ENCODE peak calls at places on chromosomes 12 and 14, in ten cellular contexts. R is stimulated activated CD4-positive, alpha-beta T cell treated with anti-CD3 and anti-CD28 coated beads, Interleukin-1b, Interleukin-23, amount 100 ng/mL, for 24 hours; W is GM12891; A is D341Med; S is activated naive CD8-positive, alpha-beta T cell treated with anti-CD3 and anti-CD28 coated beads, Interleukin-2, amount 50 U/mL, for 24 hours; Z is fibroblast of the conjunctiva; I is ELF-1; H is fibroblast of mammary gland; C is stimulated activated CD8-positive, alpha-beta memory T cell treated with anti-CD3 and anti-CD28 coated beads, Interleukin-2, amount 100 ng/mL, for 48 hours; Q is RPMI7951. P is an unnamed sample.

GRCh38 chr14:75453817-75454434 is 26.1 kb downstream of the JDP2 start:
- DNase-seq in R (no peak), W (peak), A (no peak), S (peak), Z (no peak), I (peak), H (no peak), C (no peak), Q (no peak), P (no peak)

GRCh38 chr14:102342238-102342637 is 20.5 kb downstream of the CINP start:
- DNase-seq in R (no peak), W (no peak), A (no peak), S (no peak), Z (no peak), I (no peak), H (no peak), C (no peak), Q (no peak), P (no peak)

GRCh38 chr14:66884149-66884548 is 305.1 kb upstream of the GARIN2 start:
- DNase-seq in R (no peak), W (no peak), A (no peak), S (no peak), Z (no peak), I (no peak), H (no peak), C (no peak), Q (no peak), P (no peak)

GRCh38 chr14:101408077-101408831 is 153.0 kb upstream of the DIO3 start:
- DNase-seq in R (no peak), W (no peak), A (no peak), S (no peak), Z (peak), I (no peak), H (peak), C (no peak), Q (no peak), P (no peak)

GRCh38 chr12:203462-204260 is 10.3 kb downstream of the SLC6A12 start:
- DNase-seq in R (no peak), W (no peak), A (peak), S (no peak), Z (no peak), I (no peak), H (no peak), C (no peak), Q (no peak), P (no peak)

GRCh38 chr12:116615141-116615861 is 56.1 kb downstream of the MAP1LC3B2 start:
- DNase-seq in R (no peak), W (no peak), A (no peak), S (no peak), Z (no peak), I (no peak), H (no peak), C (no peak), Q (no peak), P (no peak)

GRCh38 chr12:131133015-131133905 is 179.6 kb downstream of the ADGRD1 start:
- DNase-seq in R (no peak), W (no peak), A (no peak), S (no peak), Z (no peak), I (no peak), H (no peak), C (no peak), Q (no peak), P (no peak)

GRCh38 chr14:88868558-88869159 is 44.2 kb downstream of the TTC8 start:
- DNase-seq in R (no peak), W (peak), A (peak), S (no peak), Z (peak), I (no peak), H (peak), C (no peak), Q (peak), P (no peak)

GRCh38 chr12:46764005-46764404 is 61.8 kb downstream of the SLC38A4 start:
- DNase-seq in R (no peak), W (no peak), A (no peak), S (no peak), Z (no peak), I (no peak), H (no peak), C (no peak), Q (no peak), P (no peak)

P was measured in effector memory CD4-positive, alpha-beta T cell.